ENCODE peak calls at places on chromosomes 4 and X, in nine cellular contexts. One of them, this sample, is unnamed.

GRCh38 chrX:54413753-54414152 is 26.5 kb upstream of the TSR2 start:
- DNase-seq in H9: no peak
- DNase-seq in mucosa of gallbladder: no peak
- DNase-seq in HT1080: peak; percentile 1
- DNase-seq in fibroblast of lung: peak; percentile 15
- DNase-seq in iPS-NIHi11: no peak
- DNase-seq in germinal center: no peak
- DNase-seq in NCI-H82: peak; percentile 20
- DNase-seq in activated T-cell treated with anti-CD3 and anti-CD28 coated beads, Interleukin-2, amount 50 U/mL, for 1 hour: no peak
- DNase-seq in this sample: no peak

GRCh38 chrX:36856849-36857248 is 151.3 kb upstream of the FAM47C start:
- DNase-seq in H9: no peak
- DNase-seq in mucosa of gallbladder: no peak
- DNase-seq in HT1080: no peak
- DNase-seq in fibroblast of lung: peak; percentile 23
- DNase-seq in iPS-NIHi11: no peak
- DNase-seq in germinal center: no peak
- DNase-seq in NCI-H82: peak; percentile 6
- DNase-seq in activated T-cell treated with anti-CD3 and anti-CD28 coated beads, Interleukin-2, amount 50 U/mL, for 1 hour: no peak
- DNase-seq in this sample: no peak

GRCh38 chr4:1864076-1865008 is 6.9 kb upstream of the NSD2 start:
- DNase-seq in H9: no peak
- DNase-seq in mucosa of gallbladder: no peak
- DNase-seq in HT1080: no peak
- DNase-seq in fibroblast of lung: no peak
- DNase-seq in iPS-NIHi11: no peak
- DNase-seq in germinal center: no peak
- DNase-seq in NCI-H82: peak; percentile 32
- DNase-seq in activated T-cell treated with anti-CD3 and anti-CD28 coated beads, Interleukin-2, amount 50 U/mL, for 1 hour: no peak
- DNase-seq in this sample: no peak

GRCh38 chrX:2823795-2824386 is 4.8 kb upstream of the GYG2 start:
- DNase-seq in H9: no peak
- DNase-seq in mucosa of gallbladder: no peak
- DNase-seq in HT1080: no peak
- DNase-seq in fibroblast of lung: no peak
- DNase-seq in iPS-NIHi11: no peak
- DNase-seq in germinal center: no peak
- DNase-seq in NCI-H82: no peak
- DNase-seq in activated T-cell treated with anti-CD3 and anti-CD28 coated beads, Interleukin-2, amount 50 U/mL, for 1 hour: no peak
- DNase-seq in this sample: no peak

GRCh38 chrX:37357436-37357835 is 8.3 kb downstream of the PRRG1 start:
- DNase-seq in H9: no peak
- DNase-seq in mucosa of gallbladder: no peak
- DNase-seq in HT1080: peak; percentile 7
- DNase-seq in fibroblast of lung: no peak
- DNase-seq in iPS-NIHi11: no peak
- DNase-seq in germinal center: no peak
- DNase-seq in NCI-H82: no peak
- DNase-seq in activated T-cell treated with anti-CD3 and anti-CD28 coated beads, Interleukin-2, amount 50 U/mL, for 1 hour: no peak
- DNase-seq in this sample: peak; percentile 57

GRCh38 chr4:32775049-32775448 is 2054.9 kb downstream of the PCDH7 start:
- DNase-seq in H9: peak; percentile 46
- DNase-seq in mucosa of gallbladder: peak; percentile 30
- DNase-seq in HT1080: peak; percentile 52
- DNase-seq in fibroblast of lung: peak; percentile 51
- DNase-seq in iPS-NIHi11: peak; percentile 31
- DNase-seq in germinal center: no peak
- DNase-seq in NCI-H82: peak; percentile 25
- DNase-seq in activated T-cell treated with anti-CD3 and anti-CD28 coated beads, Interleukin-2, amount 50 U/mL, for 1 hour: no peak
- DNase-seq in this sample: no peak

GRCh38 chr4:140426610-140427103 is 791 bp downstream of the CLGN start:
- DNase-seq in H9: no peak
- DNase-seq in mucosa of gallbladder: no peak
- DNase-seq in HT1080: peak; percentile 5
- DNase-seq in fibroblast of lung: peak; percentile 1
- DNase-seq in iPS-NIHi11: peak; percentile 55
- DNase-seq in germinal center: peak; percentile 48
- DNase-seq in NCI-H82: peak; percentile 73
- DNase-seq in activated T-cell treated with anti-CD3 and anti-CD28 coated beads, Interleukin-2, amount 50 U/mL, for 1 hour: no peak
- DNase-seq in this sample: no peak

GRCh38 chr4:177077095-177077494 is 232.6 kb upstream of the NEIL3 start:
- DNase-seq in H9: no peak
- DNase-seq in mucosa of gallbladder: no peak
- DNase-seq in HT1080: no peak
- DNase-seq in fibroblast of lung: no peak
- DNase-seq in iPS-NIHi11: no peak
- DNase-seq in germinal center: no peak
- DNase-seq in NCI-H82: no peak
- DNase-seq in activated T-cell treated with anti-CD3 and anti-CD28 coated beads, Interleukin-2, amount 50 U/mL, for 1 hour: no peak
- DNase-seq in this sample: no peak

GRCh38 chr4:3484057-3484973 is 21.2 kb downstream of the DOK7 start:
- DNase-seq in H9: no peak
- DNase-seq in mucosa of gallbladder: peak; percentile 45
- DNase-seq in HT1080: no peak
- DNase-seq in fibroblast of lung: no peak
- DNase-seq in iPS-NIHi11: no peak
- DNase-seq in germinal center: peak; percentile 83
- DNase-seq in NCI-H82: no peak
- DNase-seq in activated T-cell treated with anti-CD3 and anti-CD28 coated beads, Interleukin-2, amount 50 U/mL, for 1 hour: no peak
- DNase-seq in this sample: peak; percentile 87

GRCh38 chr4:26086621-26087068 is 172.6 kb downstream of the SMIM20 start:
- DNase-seq in H9: no peak
- DNase-seq in mucosa of gallbladder: no peak
- DNase-seq in HT1080: no peak
- DNase-seq in fibroblast of lung: no peak
- DNase-seq in iPS-NIHi11: no peak
- DNase-seq in germinal center: no peak
- DNase-seq in NCI-H82: no peak
- DNase-seq in activated T-cell treated with anti-CD3 and anti-CD28 coated beads, Interleukin-2, amount 50 U/mL, for 1 hour: no peak
- DNase-seq in this sample: no peak

GRCh38 chr4:175891863-175892262 is 79.8 kb upstream of the GPM6A start:
- DNase-seq in H9: no peak
- DNase-seq in mucosa of gallbladder: no peak
- DNase-seq in HT1080: peak; percentile 31
- DNase-seq in fibroblast of lung: peak; percentile 44
- DNase-seq in iPS-NIHi11: peak; percentile 17
- DNase-seq in germinal center: peak; percentile 1
- DNase-seq in NCI-H82: peak; percentile 44
- DNase-seq in activated T-cell treated with anti-CD3 and anti-CD28 coated beads, Interleukin-2, amount 50 U/mL, for 1 hour: no peak
- DNase-seq in this sample: peak; percentile 2

This sample was measured in mammary epithelial cell.